ENCODE peak calls at places on chromosomes 4 and X, in eight cellular contexts. One of them, this sample, is unnamed.
A peak's percentile ranks its signal among the peaks of the same experiment; 100 is the strongest.

GRCh38 chrX:12906392-12906791 is at the start of gene TLR8:
- DNase-seq in GM23248: no peak
- DNase-seq in CD4-positive, alpha-beta memory T cell: no peak
- DNase-seq in fibroblast of mammary gland: no peak
- DNase-seq in kidney tubule cell: no peak
- DNase-seq in NCI-H526 treated with DMSO at 0.1 percent for 48 hours: no peak
- DNase-seq in NCI-H2081: no peak
- DNase-seq in retinal pigment epithelial cell: no peak
- DNase-seq in this sample: no peak

GRCh38 chrX:39253551-39253950 is 452.3 kb downstream of the MID1IP1 start:
- DNase-seq in GM23248: peak; percentile 52
- DNase-seq in CD4-positive, alpha-beta memory T cell: no peak
- DNase-seq in fibroblast of mammary gland: no peak
- DNase-seq in kidney tubule cell: peak; percentile 52
- DNase-seq in NCI-H526 treated with DMSO at 0.1 percent for 48 hours: no peak
- DNase-seq in NCI-H2081: no peak
- DNase-seq in retinal pigment epithelial cell: no peak
- DNase-seq in this sample: no peak

GRCh38 chr4:6257243-6258025 is 12.2 kb upstream of the WFS1 start:
- DNase-seq in GM23248: no peak
- DNase-seq in CD4-positive, alpha-beta memory T cell: no peak
- DNase-seq in fibroblast of mammary gland: no peak
- DNase-seq in kidney tubule cell: peak; percentile 69
- DNase-seq in NCI-H526 treated with DMSO at 0.1 percent for 48 hours: no peak
- DNase-seq in NCI-H2081: no peak
- DNase-seq in retinal pigment epithelial cell: no peak
- DNase-seq in this sample: peak; percentile 48

GRCh38 chr4:38641796-38642195 is 22.2 kb upstream of the KLF3 start:
- DNase-seq in GM23248: no peak
- DNase-seq in CD4-positive, alpha-beta memory T cell: no peak
- DNase-seq in fibroblast of mammary gland: no peak
- DNase-seq in kidney tubule cell: no peak
- DNase-seq in NCI-H526 treated with DMSO at 0.1 percent for 48 hours: no peak
- DNase-seq in NCI-H2081: no peak
- DNase-seq in retinal pigment epithelial cell: no peak
- DNase-seq in this sample: no peak

GRCh38 chrX:30961805-30962204 is 72.8 kb upstream of the TAB3 start:
- DNase-seq in GM23248: no peak
- DNase-seq in CD4-positive, alpha-beta memory T cell: no peak
- DNase-seq in fibroblast of mammary gland: no peak
- DNase-seq in kidney tubule cell: no peak
- DNase-seq in NCI-H526 treated with DMSO at 0.1 percent for 48 hours: no peak
- DNase-seq in NCI-H2081: no peak
- DNase-seq in retinal pigment epithelial cell: no peak
- DNase-seq in this sample: no peak

GRCh38 chr4:8255698-8256441 is 13.7 kb upstream of the HTRA3 start:
- DNase-seq in GM23248: peak; percentile 87
- DNase-seq in CD4-positive, alpha-beta memory T cell: no peak
- DNase-seq in fibroblast of mammary gland: peak; percentile 31
- DNase-seq in kidney tubule cell: peak; percentile 14
- DNase-seq in NCI-H526 treated with DMSO at 0.1 percent for 48 hours: no peak
- DNase-seq in NCI-H2081: no peak
- DNase-seq in retinal pigment epithelial cell: no peak
- DNase-seq in this sample: no peak

GRCh38 chrX:2185341-2186082 is 315.3 kb downstream of the DHRSX start:
- DNase-seq in GM23248: no peak
- DNase-seq in CD4-positive, alpha-beta memory T cell: no peak
- DNase-seq in fibroblast of mammary gland: no peak
- DNase-seq in kidney tubule cell: no peak
- DNase-seq in NCI-H526 treated with DMSO at 0.1 percent for 48 hours: no peak
- DNase-seq in NCI-H2081: no peak
- DNase-seq in retinal pigment epithelial cell: no peak
- DNase-seq in this sample: no peak

GRCh38 chr4:60081839-60082238 is 1118.3 kb upstream of the ADGRL3 start:
- DNase-seq in GM23248: no peak
- DNase-seq in CD4-positive, alpha-beta memory T cell: no peak
- DNase-seq in fibroblast of mammary gland: no peak
- DNase-seq in kidney tubule cell: no peak
- DNase-seq in NCI-H526 treated with DMSO at 0.1 percent for 48 hours: no peak
- DNase-seq in NCI-H2081: no peak
- DNase-seq in retinal pigment epithelial cell: no peak
- DNase-seq in this sample: no peak

GRCh38 chr4:99088485-99089365 is at the start of gene ADH5:
- DNase-seq in GM23248: peak; percentile 94
- DNase-seq in CD4-positive, alpha-beta memory T cell: peak; percentile 87
- DNase-seq in fibroblast of mammary gland: peak; percentile 82
- DNase-seq in kidney tubule cell: peak; percentile 88
- DNase-seq in NCI-H526 treated with DMSO at 0.1 percent for 48 hours: peak; percentile 58
- DNase-seq in NCI-H2081: peak; percentile 75
- DNase-seq in retinal pigment epithelial cell: peak; percentile 31
- DNase-seq in this sample: peak; percentile 92

GRCh38 chr4:81137894-81138293 is 77.1 kb downstream of the PRKG2 start:
- DNase-seq in GM23248: no peak
- DNase-seq in CD4-positive, alpha-beta memory T cell: no peak
- DNase-seq in fibroblast of mammary gland: no peak
- DNase-seq in kidney tubule cell: no peak
- DNase-seq in NCI-H526 treated with DMSO at 0.1 percent for 48 hours: no peak
- DNase-seq in NCI-H2081: no peak
- DNase-seq in retinal pigment epithelial cell: no peak
- DNase-seq in this sample: no peak

GRCh38 chr4:128159967-128160366 is 98.9 kb downstream of the LARP1B start:
- DNase-seq in GM23248: peak; percentile 14
- DNase-seq in CD4-positive, alpha-beta memory T cell: no peak
- DNase-seq in fibroblast of mammary gland: peak; percentile 55
- DNase-seq in kidney tubule cell: peak; percentile 12
- DNase-seq in NCI-H526 treated with DMSO at 0.1 percent for 48 hours: peak; percentile 12
- DNase-seq in NCI-H2081: no peak
- DNase-seq in retinal pigment epithelial cell: no peak
- DNase-seq in this sample: no peak

GRCh38 chr4:113159901-113160545 is 110.6 kb downstream of the ANK2 start:
- DNase-seq in GM23248: peak; percentile 53
- DNase-seq in CD4-positive, alpha-beta memory T cell: no peak
- DNase-seq in fibroblast of mammary gland: peak; percentile 37
- DNase-seq in kidney tubule cell: peak; percentile 65
- DNase-seq in NCI-H526 treated with DMSO at 0.1 percent for 48 hours: no peak
- DNase-seq in NCI-H2081: no peak
- DNase-seq in retinal pigment epithelial cell: no peak
- DNase-seq in this sample: no peak

GRCh38 chr4:142126890-142127497 is 490.6 kb downstream of the IL15 start:
- DNase-seq in GM23248: peak; percentile 70
- DNase-seq in CD4-positive, alpha-beta memory T cell: peak; percentile 66
- DNase-seq in fibroblast of mammary gland: peak; percentile 80
- DNase-seq in kidney tubule cell: peak; percentile 74
- DNase-seq in NCI-H526 treated with DMSO at 0.1 percent for 48 hours: peak; percentile 59
- DNase-seq in NCI-H2081: peak; percentile 53
- DNase-seq in retinal pigment epithelial cell: peak; percentile 37
- DNase-seq in this sample: no peak

GRCh38 chrX:14616301-14616700 is 87.0 kb downstream of the GLRA2 start:
- DNase-seq in GM23248: no peak
- DNase-seq in CD4-positive, alpha-beta memory T cell: no peak
- DNase-seq in fibroblast of mammary gland: no peak
- DNase-seq in kidney tubule cell: no peak
- DNase-seq in NCI-H526 treated with DMSO at 0.1 percent for 48 hours: no peak
- DNase-seq in NCI-H2081: no peak
- DNase-seq in retinal pigment epithelial cell: no peak
- DNase-seq in this sample: no peak

GRCh38 chr4:8079916-8080753 is 78.5 kb downstream of the ABLIM2 start:
- DNase-seq in GM23248: no peak
- DNase-seq in CD4-positive, alpha-beta memory T cell: no peak
- DNase-seq in fibroblast of mammary gland: no peak
- DNase-seq in kidney tubule cell: no peak
- DNase-seq in NCI-H526 treated with DMSO at 0.1 percent for 48 hours: no peak
- DNase-seq in NCI-H2081: no peak
- DNase-seq in retinal pigment epithelial cell: no peak
- DNase-seq in this sample: no peak

GRCh38 chr4:1309261-1310010 is 19.7 kb downstream of the MAEA start:
- DNase-seq in GM23248: peak; percentile 92
- DNase-seq in CD4-positive, alpha-beta memory T cell: no peak
- DNase-seq in fibroblast of mammary gland: peak; percentile 93
- DNase-seq in kidney tubule cell: peak; percentile 91
- DNase-seq in NCI-H526 treated with DMSO at 0.1 percent for 48 hours: no peak
- DNase-seq in NCI-H2081: no peak
- DNase-seq in retinal pigment epithelial cell: peak; percentile 86
- DNase-seq in this sample: peak; percentile 64

GRCh38 chrX:84796321-84796720 is 207.4 kb upstream of the APOOL start:
- DNase-seq in GM23248: no peak
- DNase-seq in CD4-positive, alpha-beta memory T cell: no peak
- DNase-seq in fibroblast of mammary gland: no peak
- DNase-seq in kidney tubule cell: no peak
- DNase-seq in NCI-H526 treated with DMSO at 0.1 percent for 48 hours: no peak
- DNase-seq in NCI-H2081: no peak
- DNase-seq in retinal pigment epithelial cell: no peak
- DNase-seq in this sample: no peak

GRCh38 chr4:7860600-7861158 is 79.0 kb downstream of the AFAP1 start:
- DNase-seq in GM23248: no peak
- DNase-seq in CD4-positive, alpha-beta memory T cell: no peak
- DNase-seq in fibroblast of mammary gland: no peak
- DNase-seq in kidney tubule cell: no peak
- DNase-seq in NCI-H526 treated with DMSO at 0.1 percent for 48 hours: no peak
- DNase-seq in NCI-H2081: no peak
- DNase-seq in retinal pigment epithelial cell: no peak
- DNase-seq in this sample: no peak

GRCh38 chr4:38046735-38047487 is 86.7 kb downstream of the PTTG2 start:
- DNase-seq in GM23248: no peak
- DNase-seq in CD4-positive, alpha-beta memory T cell: no peak
- DNase-seq in fibroblast of mammary gland: peak; percentile 45
- DNase-seq in kidney tubule cell: no peak
- DNase-seq in NCI-H526 treated with DMSO at 0.1 percent for 48 hours: no peak
- DNase-seq in NCI-H2081: no peak
- DNase-seq in retinal pigment epithelial cell: no peak
- DNase-seq in this sample: no peak

GRCh38 chr4:8330821-8331566 is 61.4 kb downstream of the HTRA3 start:
- DNase-seq in GM23248: peak; percentile 48
- DNase-seq in CD4-positive, alpha-beta memory T cell: no peak
- DNase-seq in fibroblast of mammary gland: no peak
- DNase-seq in kidney tubule cell: no peak
- DNase-seq in NCI-H526 treated with DMSO at 0.1 percent for 48 hours: no peak
- DNase-seq in NCI-H2081: no peak
- DNase-seq in retinal pigment epithelial cell: no peak
- DNase-seq in this sample: no peak

GRCh38 chr4:125991398-125991797 is 676.6 kb downstream of the FAT4 start:
- DNase-seq in GM23248: no peak
- DNase-seq in CD4-positive, alpha-beta memory T cell: no peak
- DNase-seq in fibroblast of mammary gland: no peak
- DNase-seq in kidney tubule cell: no peak
- DNase-seq in NCI-H526 treated with DMSO at 0.1 percent for 48 hours: no peak
- DNase-seq in NCI-H2081: no peak
- DNase-seq in retinal pigment epithelial cell: no peak
- DNase-seq in this sample: no peak